ENCODE peak calls at places on chromosomes 11 and 22, in ten cellular contexts. A is stomach, F is cardiac muscle cell, X is IMR-90, G is OCI-LY7, Y is Peyer's patch, T is breast epithelium, Q is GM23338, I is tibial artery, C is left ventricle myocardium inferior. S is an unnamed sample. For H3K36me3 and H3K4me1, the result is how much of the 10 kb centered on the place peaks cover.

GRCh38 chr11:121890377-121890776 is 225.6 kb downstream of the BLID start:
- DNase-seq in A (peak), F (peak), X (peak), G (no peak), Y (no peak), T (no peak), Q (no peak), I (no peak), C (no peak), S (no peak)

GRCh38 chr11:119056397-119056999 is 507 bp downstream of the HYOU1 start:
- DNase-seq in A (peak), F (peak), X (peak), G (peak), Y (peak), T (no peak), Q (peak), I (no peak), C (no peak), S (peak)

GRCh38 chr11:79273781-79274180 is 167.0 kb downstream of the TENM4 start:
- DNase-seq in A (no peak), F (no peak), X (no peak), G (no peak), Y (no peak), T (no peak), Q (peak), I (no peak), C (no peak), S (no peak)

GRCh38 chr22:39530692-39531331 is 1.7 kb downstream of the RPS19BP1 start:
- DNase-seq in A (no peak), F (peak), X (peak), G (peak), Y (no peak), T (no peak), Q (peak), I (no peak), C (no peak), S (no peak)

GRCh38 chr11:45383229-45383628 is 97.1 kb upstream of the SYT13 start:
- DNase-seq in A (no peak), F (peak), X (no peak), G (no peak), Y (no peak), T (no peak), Q (no peak), I (no peak), C (no peak), S (no peak)

GRCh38 chr11:133978816-133979215 is 22.0 kb upstream of the IGSF9B start:
- DNase-seq in A (no peak), F (no peak), X (peak), G (no peak), Y (no peak), T (no peak), Q (no peak), I (no peak), C (no peak), S (no peak)

GRCh38 chr11:57463596-57464342 is 3.4 kb downstream of the RTN4RL2 start:
- DNase-seq in A (no peak), F (no peak), X (no peak), G (no peak), Y (no peak), T (no peak), Q (no peak), I (no peak), C (no peak), S (no peak)

GRCh38 chr11:120385110-120385509 is 48.9 kb downstream of the ARHGEF12 start:
- DNase-seq in A (no peak), F (peak), X (peak), G (no peak), Y (no peak), T (no peak), Q (peak), I (no peak), C (no peak), S (no peak)

GRCh38 chr11:77213589-77214428 is 85.8 kb downstream of the MYO7A start:
- DNase-seq in A (no peak), F (no peak), X (no peak), G (no peak), Y (no peak), T (no peak), Q (no peak), I (no peak), C (no peak), S (peak)

GRCh38 chr11:65501530-65502273 is 2.9 kb downstream of the MALAT1 start:
- DNase-seq in A (no peak), F (peak), X (peak), G (peak), Y (no peak), T (peak), Q (no peak), I (peak), C (no peak), S (peak)

GRCh38 chr11:84234462-84235202 is 948.5 kb upstream of the CCDC90B start:
- DNase-seq in A (no peak), F (no peak), X (no peak), G (no peak), Y (no peak), T (no peak), Q (peak), I (no peak), C (no peak), S (no peak)

GRCh38 chr11:83663446-83663845 is 377.3 kb upstream of the CCDC90B start:
- DNase-seq in A (no peak), F (no peak), X (peak), G (no peak), Y (no peak), T (no peak), Q (no peak), I (no peak), C (no peak), S (no peak)

GRCh38 chr11:64152841-64153691 is 12.8 kb downstream of the MACROD1 start:
- DNase-seq in A (peak), F (peak), X (peak), G (peak), Y (peak), T (peak), Q (peak), I (peak), C (peak), S (no peak)

GRCh38 chr22:36611241-36611976 is 82.4 kb upstream of the EIF3D start:
- DNase-seq in A (no peak), F (no peak), X (no peak), G (no peak), Y (no peak), T (no peak), Q (no peak), I (no peak), C (peak), S (no peak)

GRCh38 chr11:67119577-67120391 is 721 bp downstream of the KDM2A start:
- DNase-seq in A (no peak), F (peak), X (no peak), G (peak), Y (peak), T (no peak), Q (peak), I (peak), C (no peak), S (peak)

GRCh38 chr11:76337918-76338317 is 43.0 kb downstream of the THAP12 start:
- DNase-seq in A (no peak), F (no peak), X (no peak), G (no peak), Y (no peak), T (no peak), Q (no peak), I (no peak), C (no peak), S (no peak)

GRCh38 chr11:108431997-108432396 is 35.3 kb downstream of the C11orf65 start:
- DNase-seq in A (no peak), F (no peak), X (no peak), G (no peak), Y (no peak), T (no peak), Q (no peak), I (no peak), C (no peak), S (no peak)

GRCh38 chr22:36319595-36320497 is 66.9 kb downstream of the APOL1 start:
- DNase-seq in A (no peak), F (no peak), X (no peak), G (no peak), Y (no peak), T (no peak), Q (no peak), I (no peak), C (no peak), S (no peak)

GRCh38 chr11:12045914-12046635 is 37.6 kb upstream of the DKK3 start:
- DNase-seq in A (no peak), F (no peak), X (peak), G (no peak), Y (no peak), T (no peak), Q (no peak), I (no peak), C (no peak), S (no peak)

GRCh38 chr11:70018816-70019215 is 59.3 kb upstream of the ANO1 start:
- DNase-seq in A (no peak), F (no peak), X (no peak), G (no peak), Y (no peak), T (no peak), Q (no peak), I (no peak), C (no peak), S (no peak)

GRCh38 chr11:112837162-112837826 is 123.9 kb upstream of the NCAM1 start:
- DNase-seq in A (peak), F (no peak), X (no peak), G (no peak), Y (no peak), T (no peak), Q (peak), I (no peak), C (no peak), S (no peak)

GRCh38 chr22:16958475-16958874 is 49.5 kb downstream of the GAB4 start:
- DNase-seq in A (no peak), F (no peak), X (no peak), G (no peak), Y (no peak), T (no peak), Q (no peak), I (no peak), C (no peak), S (no peak)

DNA sequence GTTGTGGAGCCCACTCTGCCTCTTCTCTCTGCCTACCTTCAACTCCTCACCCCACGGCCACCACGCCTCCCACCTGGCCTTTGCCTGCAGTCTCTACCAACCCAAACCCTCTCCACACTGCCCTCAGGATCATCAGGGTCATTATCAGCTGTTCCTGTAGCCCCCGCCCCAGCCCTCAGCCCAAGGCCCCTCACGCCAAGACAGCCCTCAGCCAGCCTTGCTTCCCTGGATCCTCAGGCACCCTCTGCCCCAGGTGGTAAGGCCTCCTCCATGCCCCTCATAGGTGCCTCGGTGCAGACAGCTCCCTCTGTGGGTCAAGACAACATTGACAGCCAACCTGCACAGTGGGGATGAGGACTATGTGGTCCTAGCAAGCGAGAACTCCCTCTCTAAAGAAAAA is 1.7 kb downstream of the SBF1 start:
- DNase-seq in A (no peak), F (no peak), X (no peak), G (peak), Y (no peak), T (no peak), Q (peak), I (no peak), C (no peak), S (no peak)
- TF ChIP-seq CTCF in A (peak), F (peak), X (no peak), G (peak), Y (no peak), T (no peak), Q (peak), I (no peak), C (peak), S (peak)

GRCh38 chr11:116357769-116358544 is 414.8 kb downstream of the BUD13 start:
- DNase-seq in A (no peak), F (peak), X (no peak), G (no peak), Y (peak), T (no peak), Q (peak), I (no peak), C (no peak), S (no peak)

GRCh38 chr11:116355104-116355503 is 417.7 kb downstream of the BUD13 start:
- DNase-seq in A (no peak), F (no peak), X (no peak), G (no peak), Y (no peak), T (no peak), Q (no peak), I (no peak), C (no peak), S (no peak)

GRCh38 chr11:116366451-116366850 is 406.3 kb downstream of the BUD13 start:
- DNase-seq in A (no peak), F (no peak), X (no peak), G (no peak), Y (no peak), T (no peak), Q (no peak), I (no peak), C (no peak), S (no peak)

GRCh38 chr11:116364357-116364756 is 408.4 kb downstream of the BUD13 start:
- DNase-seq in A (no peak), F (no peak), X (no peak), G (no peak), Y (no peak), T (no peak), Q (no peak), I (no peak), C (no peak), S (no peak)

GRCh38 chr11:116360542-116360941 is 412.2 kb downstream of the BUD13 start:
- DNase-seq in A (no peak), F (no peak), X (no peak), G (no peak), Y (no peak), T (no peak), Q (no peak), I (no peak), C (no peak), S (no peak)
- H3K36me3 ChIP-seq in A (under half), F (under half), X (under half), G (under half), Y (under half), T (under half), Q (under half), I (under half), C (under half), S (under half)

DNA sequence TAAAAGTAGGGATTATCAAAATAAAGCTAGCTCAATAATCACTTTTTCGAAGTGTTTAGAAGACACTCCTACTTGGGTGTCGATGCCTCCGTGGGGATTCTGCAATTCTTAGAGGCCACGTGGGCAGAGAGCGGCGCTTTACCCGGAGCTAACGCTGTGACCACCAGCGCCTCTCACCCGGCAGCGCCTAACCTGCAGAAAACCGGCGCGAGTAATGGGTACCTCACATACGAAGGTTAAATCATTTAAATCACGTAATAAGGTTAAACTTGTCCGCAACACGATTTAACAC is 547 bp downstream of the TAF1D start:
- DNase-seq in A (peak), F (peak), X (peak), G (peak), Y (peak), T (no peak), Q (peak), I (peak), C (peak), S (peak)
- H3K4me1 ChIP-seq in A (half or more), F (under half), X (under half), G (under half), Y (under half), T (under half), Q (under half), I (half or more), C (half or more), S (half or more)

GRCh38 chr11:32332990-32333334 is 102.4 kb downstream of the WT1 start:
- DNase-seq in A (no peak), F (no peak), X (no peak), G (no peak), Y (no peak), T (no peak), Q (no peak), I (no peak), C (no peak), S (no peak)

GRCh38 chr11:32333335-32333991 is 101.9 kb downstream of the WT1 start:
- DNase-seq in A (peak), F (peak), X (peak), G (no peak), Y (no peak), T (peak), Q (peak), I (peak), C (peak), S (no peak)

GRCh38 chr11:32331098-32331497 is 104.2 kb downstream of the WT1 start:
- DNase-seq in A (no peak), F (peak), X (no peak), G (no peak), Y (no peak), T (no peak), Q (no peak), I (no peak), C (no peak), S (no peak)

GRCh38 chr11:32331792-32332191 is 103.5 kb downstream of the WT1 start:
- DNase-seq in A (no peak), F (no peak), X (no peak), G (no peak), Y (no peak), T (no peak), Q (no peak), I (no peak), C (no peak), S (no peak)

GRCh38 chr11:32334822-32335221 is 100.5 kb downstream of the WT1 start:
- DNase-seq in A (no peak), F (no peak), X (no peak), G (no peak), Y (no peak), T (no peak), Q (peak), I (no peak), C (no peak), S (no peak)
- TF ChIP-seq CTCF in A (no peak), F (peak), X (peak), G (peak), Y (no peak), T (no peak), Q (peak), I (no peak), C (peak), S (no peak)

DNA sequence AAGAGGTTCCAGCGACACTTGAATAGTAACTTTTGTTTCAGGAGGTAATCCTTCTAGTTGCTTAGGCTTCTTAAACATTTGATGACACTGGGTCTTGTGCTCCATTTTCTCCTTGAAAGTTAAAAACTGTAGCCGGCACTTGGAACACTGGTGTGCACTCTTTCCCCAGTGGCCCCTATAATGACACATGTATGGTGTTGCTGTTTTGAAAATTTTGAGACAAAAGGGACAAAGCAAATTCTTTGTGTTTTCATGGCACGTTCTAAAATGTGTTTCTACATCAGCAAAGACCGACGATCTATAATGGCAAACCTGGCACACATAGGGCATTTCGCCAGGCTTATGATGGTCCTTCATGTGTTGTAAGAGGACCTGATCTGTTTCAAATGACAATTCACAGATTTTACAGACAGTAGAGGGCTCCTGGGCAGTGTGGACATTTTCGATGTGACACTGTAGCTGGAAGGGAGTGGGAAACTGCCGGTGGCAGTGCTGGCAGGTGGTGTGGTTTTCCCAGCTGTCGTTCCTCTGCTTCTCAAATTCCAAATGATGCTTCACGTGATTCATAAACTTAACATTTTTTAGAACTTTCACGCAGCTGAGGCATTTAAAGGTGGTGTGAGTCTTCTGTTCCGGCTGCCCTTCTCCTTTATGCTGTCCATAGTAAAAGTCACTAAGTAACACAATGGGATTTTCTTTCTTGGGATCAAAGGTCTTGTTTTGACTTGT is 20.5 kb downstream of the ZNF280B start:
- DNase-seq in A (no peak), F (no peak), X (no peak), G (no peak), Y (no peak), T (no peak), Q (no peak), I (no peak), C (no peak), S (no peak)
- H3K36me3 ChIP-seq in A (under half), F (under half), X (under half), G (half or more), Y (under half), T (under half), Q (under half), I (under half), C (under half), S (under half)

S was measured in Caco-2.